ENCODE peak calls at places on chromosome 6, in four cellular contexts. K is lower lobe of right lung, Z is A549, S is tibial artery. V is an unnamed sample. For H3K4me1, the result is how much of the 10 kb centered on the place peaks cover.

GRCh38 chr6:113120577-113121285 is 736.4 kb upstream of the MARCKS start:
- DNase-seq in K (no peak), Z (peak), S (no peak), V (no peak)

GRCh38 chr6:166342293-166343156 is at the start of gene SFT2D1:
- DNase-seq in K (peak), Z (peak), S (peak), V (peak)

GRCh38 chr6:74969591-74970267 is 236.1 kb downstream of the COL12A1 start:
- DNase-seq in K (no peak), Z (no peak), S (no peak), V (no peak)

GRCh38 chr6:41934278-41935189 is 7.1 kb downstream of the CCND3 start:
- DNase-seq in K (no peak), Z (peak), S (no peak), V (no peak)

GRCh38 chr6:34143884-34144580 is 1.9 kb downstream of the GRM4 start:
- DNase-seq in K (no peak), Z (peak), S (no peak), V (no peak)

GRCh38 chr6:1346556-1347186 is 34.8 kb downstream of the FOXQ1 start:
- DNase-seq in K (no peak), Z (no peak), S (no peak), V (no peak)

GRCh38 chr6:20180935-20181334 is 31.3 kb downstream of the MBOAT1 start:
- DNase-seq in K (no peak), Z (no peak), S (no peak), V (peak)

GRCh38 chr6:113690255-113690956 is 166.7 kb upstream of the MARCKS start:
- DNase-seq in K (no peak), Z (peak), S (no peak), V (no peak)

GRCh38 chr6:15254074-15254975 is 8.5 kb downstream of the JARID2 start:
- DNase-seq in K (no peak), Z (peak), S (no peak), V (no peak)

GRCh38 chr6:26195924-26196845 is 109.0 kb downstream of the HFE start:
- DNase-seq in K (no peak), Z (no peak), S (no peak), V (no peak)

GRCh38 chr6:225121-225721 is 67.1 kb upstream of the DUSP22 start:
- DNase-seq in K (peak), Z (no peak), S (no peak), V (no peak)

GRCh38 chr6:142026471-142026870 is 106.3 kb upstream of the GJE1 start:
- DNase-seq in K (no peak), Z (no peak), S (no peak), V (no peak)

GRCh38 chr6:84776392-84776791 is 12.0 kb upstream of the TBX18 start:
- DNase-seq in K (no peak), Z (no peak), S (no peak), V (no peak)

GRCh38 chr6:26033132-26033941 is 53.9 kb upstream of the HFE start:
- DNase-seq in K (peak), Z (peak), S (peak), V (peak)

GRCh38 chr6:73515204-73516101 is 5.4 kb downstream of the EEF1A1 start:
- DNase-seq in K (no peak), Z (peak), S (peak), V (no peak)

GRCh38 chr6:144797881-144798589 is 512.9 kb downstream of the UTRN start:
- DNase-seq in K (no peak), Z (peak), S (no peak), V (no peak)

GRCh38 chr6:113873043-113873667 is 16.0 kb downstream of the MARCKS start:
- DNase-seq in K (peak), Z (peak), S (peak), V (peak)

GRCh38 chr6:125953502-125953875 is 3.1 kb upstream of the HINT3 start:
- DNase-seq in K (peak), Z (no peak), S (no peak), V (no peak)

GRCh38 chr6:77463308-77463880 is at the start of gene HTR1B:
- DNase-seq in K (peak), Z (peak), S (no peak), V (no peak)

GRCh38 chr6:77463881-77464867 is 883 bp upstream of the HTR1B start:
- DNase-seq in K (peak), Z (peak), S (no peak), V (no peak)

GRCh38 chr6:77466055-77467028 is 3.1 kb upstream of the HTR1B start:
- DNase-seq in K (peak), Z (peak), S (no peak), V (peak)

GRCh38 chr6:77461796-77462195 is 1.5 kb downstream of the HTR1B start:
- DNase-seq in K (no peak), Z (no peak), S (no peak), V (no peak)

GRCh38 chr6:77462359-77463307 is 658 bp downstream of the HTR1B start:
- DNase-seq in K (peak), Z (peak), S (no peak), V (no peak)
- TF ChIP-seq CTCF in K (no peak), Z (peak), S (peak), V (no peak)

GRCh38 chr6:43476744-43477143 is 626 bp upstream of the TJAP1 start:
- DNase-seq in K (no peak), Z (no peak), S (no peak), V (no peak)

GRCh38 chr6:43477235-43478007 is at the start of gene TJAP1:
- DNase-seq in K (peak), Z (peak), S (peak), V (peak)

GRCh38 chr6:43481075-43481474 is 3.7 kb downstream of the TJAP1 start:
- DNase-seq in K (no peak), Z (no peak), S (no peak), V (no peak)

GRCh38 chr6:43475506-43475905 is 1.9 kb upstream of the TJAP1 start:
- DNase-seq in K (no peak), Z (no peak), S (no peak), V (no peak)

DNA sequence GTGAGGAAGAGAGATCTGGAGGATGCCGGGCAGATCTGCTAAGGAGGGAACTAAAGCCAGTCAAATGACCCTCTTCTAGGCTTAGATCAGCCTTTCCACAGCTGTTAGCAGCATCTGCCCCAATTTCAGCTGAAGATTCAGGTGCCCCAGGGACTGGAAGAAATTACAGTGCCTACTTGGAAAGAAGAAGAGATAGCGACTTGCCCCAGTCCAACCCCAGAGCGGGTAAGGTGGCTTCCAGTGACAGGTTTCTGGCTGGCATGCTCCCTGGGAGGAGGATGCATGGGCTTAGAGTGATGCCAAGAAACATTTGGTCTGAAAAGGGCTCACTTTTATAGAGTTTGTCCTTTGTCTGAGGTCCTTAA is 620 bp downstream of the TJAP1 start:
- DNase-seq in K (no peak), Z (no peak), S (no peak), V (no peak)
- H3K4me1 ChIP-seq in K (under half), Z (under half), S (under half), V (under half)

GRCh38 chr6:139510040-139510815 is 135.8 kb upstream of the CITED2 start:
- DNase-seq in K (no peak), Z (no peak), S (no peak), V (no peak)
- H3K27ac ChIP-seq in K (no peak), Z (no peak), S (no peak), V (no peak)

GRCh38 chr6:92589970-92590369 is 829.4 kb downstream of the EPHA7 start:
- DNase-seq in K (no peak), Z (no peak), S (no peak), V (no peak)
- TF ChIP-seq CTCF in K (no peak), Z (no peak), S (no peak), V (no peak)

V was measured in left lung.